ENCODE peak calls at places on chromosomes 3 and 15, in five cellular contexts. One of them, this sample, is unnamed.

GRCh38 chr15:90358124-90359033 is 6.3 kb downstream of the ZNF774 start:
- DNase-seq in stimulated activated CD4-positive, alpha-beta T cell treated with anti-CD3 and anti-CD28 coated beads, Interleukin-15, amount 100 ng/mL, for 1 hour: no peak
- DNase-seq in activated T-helper 9 cell treated with anti-CD3 and anti-CD28 coated beads, Interleukin-2, amount 50 U/mL, for 16 hours: no peak
- DNase-seq in activated naive CD4-positive, alpha-beta T cell: no peak
- DNase-seq in fibroblast of lung: peak
- DNase-seq in this sample: no peak

GRCh38 chr15:57218826-57219576 is 157.3 kb upstream of the CGNL1 start:
- DNase-seq in fibroblast of lung: peak
- DNase-seq in activated naive CD4-positive, alpha-beta T cell: no peak
- DNase-seq in activated T-helper 9 cell treated with anti-CD3 and anti-CD28 coated beads, Interleukin-2, amount 50 U/mL, for 16 hours: no peak
- DNase-seq in stimulated activated CD4-positive, alpha-beta T cell treated with anti-CD3 and anti-CD28 coated beads, Interleukin-15, amount 100 ng/mL, for 1 hour: no peak
- DNase-seq in this sample: no peak

GRCh38 chr3:104556372-104557078 is 810.2 kb upstream of the ALCAM start:
- DNase-seq in fibroblast of lung: peak
- DNase-seq in activated naive CD4-positive, alpha-beta T cell: no peak
- DNase-seq in stimulated activated CD4-positive, alpha-beta T cell treated with anti-CD3 and anti-CD28 coated beads, Interleukin-15, amount 100 ng/mL, for 1 hour: no peak
- DNase-seq in activated T-helper 9 cell treated with anti-CD3 and anti-CD28 coated beads, Interleukin-2, amount 50 U/mL, for 16 hours: no peak
- DNase-seq in this sample: no peak

GRCh38 chr3:195893516-195893915 is 14.8 kb downstream of the TNK2 start:
- DNase-seq in activated naive CD4-positive, alpha-beta T cell: no peak
- DNase-seq in stimulated activated CD4-positive, alpha-beta T cell treated with anti-CD3 and anti-CD28 coated beads, Interleukin-15, amount 100 ng/mL, for 1 hour: no peak
- DNase-seq in fibroblast of lung: no peak
- DNase-seq in activated T-helper 9 cell treated with anti-CD3 and anti-CD28 coated beads, Interleukin-2, amount 50 U/mL, for 16 hours: no peak
- DNase-seq in this sample: no peak

GRCh38 chr3:177776656-177777055 is 579.4 kb upstream of the TBL1XR1 start:
- DNase-seq in activated naive CD4-positive, alpha-beta T cell: no peak
- DNase-seq in activated T-helper 9 cell treated with anti-CD3 and anti-CD28 coated beads, Interleukin-2, amount 50 U/mL, for 16 hours: no peak
- DNase-seq in fibroblast of lung: peak
- DNase-seq in stimulated activated CD4-positive, alpha-beta T cell treated with anti-CD3 and anti-CD28 coated beads, Interleukin-15, amount 100 ng/mL, for 1 hour: no peak
- DNase-seq in this sample: no peak

GRCh38 chr15:98155356-98155755 is 194.9 kb downstream of the ARRDC4 start:
- DNase-seq in activated T-helper 9 cell treated with anti-CD3 and anti-CD28 coated beads, Interleukin-2, amount 50 U/mL, for 16 hours: no peak
- DNase-seq in fibroblast of lung: peak
- DNase-seq in activated naive CD4-positive, alpha-beta T cell: no peak
- DNase-seq in stimulated activated CD4-positive, alpha-beta T cell treated with anti-CD3 and anti-CD28 coated beads, Interleukin-15, amount 100 ng/mL, for 1 hour: no peak
- DNase-seq in this sample: no peak

GRCh38 chr3:17140670-17141505 is 256.1 kb downstream of the PLCL2 start:
- DNase-seq in activated naive CD4-positive, alpha-beta T cell: no peak
- DNase-seq in activated T-helper 9 cell treated with anti-CD3 and anti-CD28 coated beads, Interleukin-2, amount 50 U/mL, for 16 hours: no peak
- DNase-seq in fibroblast of lung: peak
- DNase-seq in stimulated activated CD4-positive, alpha-beta T cell treated with anti-CD3 and anti-CD28 coated beads, Interleukin-15, amount 100 ng/mL, for 1 hour: no peak
- DNase-seq in this sample: no peak

GRCh38 chr15:23422946-23423708 is 23.9 kb downstream of the GOLGA6L2 start:
- DNase-seq in stimulated activated CD4-positive, alpha-beta T cell treated with anti-CD3 and anti-CD28 coated beads, Interleukin-15, amount 100 ng/mL, for 1 hour: no peak
- DNase-seq in activated T-helper 9 cell treated with anti-CD3 and anti-CD28 coated beads, Interleukin-2, amount 50 U/mL, for 16 hours: no peak
- DNase-seq in activated naive CD4-positive, alpha-beta T cell: no peak
- DNase-seq in fibroblast of lung: no peak
- DNase-seq in this sample: no peak

GRCh38 chr3:194339356-194339755 is 11.8 kb downstream of the CPN2 start:
- DNase-seq in fibroblast of lung: no peak
- DNase-seq in activated T-helper 9 cell treated with anti-CD3 and anti-CD28 coated beads, Interleukin-2, amount 50 U/mL, for 16 hours: no peak
- DNase-seq in activated naive CD4-positive, alpha-beta T cell: no peak
- DNase-seq in stimulated activated CD4-positive, alpha-beta T cell treated with anti-CD3 and anti-CD28 coated beads, Interleukin-15, amount 100 ng/mL, for 1 hour: no peak
- DNase-seq in this sample: no peak

GRCh38 chr3:71050521-71051258 is 532.8 kb downstream of the FOXP1 start:
- DNase-seq in activated T-helper 9 cell treated with anti-CD3 and anti-CD28 coated beads, Interleukin-2, amount 50 U/mL, for 16 hours: no peak
- DNase-seq in stimulated activated CD4-positive, alpha-beta T cell treated with anti-CD3 and anti-CD28 coated beads, Interleukin-15, amount 100 ng/mL, for 1 hour: no peak
- DNase-seq in fibroblast of lung: peak
- DNase-seq in activated naive CD4-positive, alpha-beta T cell: no peak
- DNase-seq in this sample: no peak

GRCh38 chr3:132448211-132448961 is 31.1 kb downstream of the DNAJC13 start:
- DNase-seq in stimulated activated CD4-positive, alpha-beta T cell treated with anti-CD3 and anti-CD28 coated beads, Interleukin-15, amount 100 ng/mL, for 1 hour: no peak
- DNase-seq in fibroblast of lung: peak
- DNase-seq in activated naive CD4-positive, alpha-beta T cell: no peak
- DNase-seq in activated T-helper 9 cell treated with anti-CD3 and anti-CD28 coated beads, Interleukin-2, amount 50 U/mL, for 16 hours: no peak
- DNase-seq in this sample: no peak

GRCh38 chr15:39345176-39345575 is 235.7 kb upstream of the THBS1 start:
- DNase-seq in stimulated activated CD4-positive, alpha-beta T cell treated with anti-CD3 and anti-CD28 coated beads, Interleukin-15, amount 100 ng/mL, for 1 hour: no peak
- DNase-seq in activated naive CD4-positive, alpha-beta T cell: no peak
- DNase-seq in fibroblast of lung: no peak
- DNase-seq in activated T-helper 9 cell treated with anti-CD3 and anti-CD28 coated beads, Interleukin-2, amount 50 U/mL, for 16 hours: no peak
- DNase-seq in this sample: no peak

GRCh38 chr3:179196098-179196497 is 47.9 kb downstream of the PIK3CA start:
- DNase-seq in activated T-helper 9 cell treated with anti-CD3 and anti-CD28 coated beads, Interleukin-2, amount 50 U/mL, for 16 hours: no peak
- DNase-seq in fibroblast of lung: peak
- DNase-seq in stimulated activated CD4-positive, alpha-beta T cell treated with anti-CD3 and anti-CD28 coated beads, Interleukin-15, amount 100 ng/mL, for 1 hour: no peak
- DNase-seq in activated naive CD4-positive, alpha-beta T cell: no peak
- DNase-seq in this sample: no peak

GRCh38 chr3:24616138-24616829 is 121.6 kb upstream of the THRB start:
- DNase-seq in stimulated activated CD4-positive, alpha-beta T cell treated with anti-CD3 and anti-CD28 coated beads, Interleukin-15, amount 100 ng/mL, for 1 hour: no peak
- DNase-seq in activated T-helper 9 cell treated with anti-CD3 and anti-CD28 coated beads, Interleukin-2, amount 50 U/mL, for 16 hours: no peak
- DNase-seq in activated naive CD4-positive, alpha-beta T cell: no peak
- DNase-seq in fibroblast of lung: no peak
- DNase-seq in this sample: no peak

GRCh38 chr3:16060358-16060852 is 114.1 kb upstream of the GALNT15 start:
- DNase-seq in stimulated activated CD4-positive, alpha-beta T cell treated with anti-CD3 and anti-CD28 coated beads, Interleukin-15, amount 100 ng/mL, for 1 hour: no peak
- DNase-seq in fibroblast of lung: peak
- DNase-seq in activated T-helper 9 cell treated with anti-CD3 and anti-CD28 coated beads, Interleukin-2, amount 50 U/mL, for 16 hours: no peak
- DNase-seq in activated naive CD4-positive, alpha-beta T cell: no peak
- DNase-seq in this sample: no peak

GRCh38 chr15:43274136-43274535 is 7.4 kb upstream of the TGM5 start:
- DNase-seq in activated T-helper 9 cell treated with anti-CD3 and anti-CD28 coated beads, Interleukin-2, amount 50 U/mL, for 16 hours: no peak
- DNase-seq in fibroblast of lung: no peak
- DNase-seq in stimulated activated CD4-positive, alpha-beta T cell treated with anti-CD3 and anti-CD28 coated beads, Interleukin-15, amount 100 ng/mL, for 1 hour: no peak
- DNase-seq in activated naive CD4-positive, alpha-beta T cell: no peak
- DNase-seq in this sample: no peak

GRCh38 chr15:70465812-70466211 is 297.5 kb downstream of the UACA start:
- DNase-seq in fibroblast of lung: no peak
- DNase-seq in activated naive CD4-positive, alpha-beta T cell: no peak
- DNase-seq in stimulated activated CD4-positive, alpha-beta T cell treated with anti-CD3 and anti-CD28 coated beads, Interleukin-15, amount 100 ng/mL, for 1 hour: no peak
- DNase-seq in activated T-helper 9 cell treated with anti-CD3 and anti-CD28 coated beads, Interleukin-2, amount 50 U/mL, for 16 hours: no peak
- DNase-seq in this sample: no peak

This sample was measured in T-helper 17 cell.